ENCODE peak calls at places on chromosome 17, in eight cellular contexts. One of them, this sample, is unnamed.

GRCh38 chr17:50062323-50063243 is 6.7 kb downstream of the ITGA3 start:
- DNase-seq in pancreas: peak; percentile 47
- DNase-seq in AG04450: no peak
- DNase-seq in fibroblast of lung: peak; percentile 89
- DNase-seq in breast epithelium: peak; percentile 84
- DNase-seq in psoas muscle: peak; percentile 74
- DNase-seq in HCT116: peak; percentile 91
- DNase-seq in ovary: peak; percentile 62
- DNase-seq in this sample: no peak

GRCh38 chr17:76869878-76870714 is 1.9 kb downstream of the MGAT5B start:
- DNase-seq in pancreas: no peak
- DNase-seq in AG04450: no peak
- DNase-seq in fibroblast of lung: peak; percentile 8
- DNase-seq in breast epithelium: no peak
- DNase-seq in psoas muscle: no peak
- DNase-seq in HCT116: no peak
- DNase-seq in ovary: no peak
- DNase-seq in this sample: no peak

GRCh38 chr17:35171834-35172233 is 22.4 kb downstream of the SLC35G3 start:
- DNase-seq in pancreas: no peak
- DNase-seq in AG04450: no peak
- DNase-seq in fibroblast of lung: no peak
- DNase-seq in breast epithelium: no peak
- DNase-seq in psoas muscle: no peak
- DNase-seq in HCT116: no peak
- DNase-seq in ovary: no peak
- DNase-seq in this sample: no peak

GRCh38 chr17:41417576-41418015 is 6.8 kb downstream of the KRT37 start:
- DNase-seq in pancreas: no peak
- DNase-seq in AG04450: no peak
- DNase-seq in fibroblast of lung: no peak
- DNase-seq in breast epithelium: no peak
- DNase-seq in psoas muscle: no peak
- DNase-seq in HCT116: no peak
- DNase-seq in ovary: no peak
- DNase-seq in this sample: no peak

GRCh38 chr17:76584427-76585047 is 1.1 kb downstream of the ST6GALNAC2 start:
- DNase-seq in pancreas: no peak
- DNase-seq in AG04450: no peak
- DNase-seq in fibroblast of lung: peak; percentile 18
- DNase-seq in breast epithelium: no peak
- DNase-seq in psoas muscle: no peak
- DNase-seq in HCT116: no peak
- DNase-seq in ovary: no peak
- DNase-seq in this sample: no peak

GRCh38 chr17:17928422-17929386 is 43.5 kb downstream of the TOM1L2 start:
- DNase-seq in pancreas: no peak
- DNase-seq in AG04450: no peak
- DNase-seq in fibroblast of lung: peak; percentile 75
- DNase-seq in breast epithelium: no peak
- DNase-seq in psoas muscle: no peak
- DNase-seq in HCT116: no peak
- DNase-seq in ovary: no peak
- DNase-seq in this sample: no peak

GRCh38 chr17:73371285-73371684 is 59.5 kb upstream of the CDC42EP4 start:
- DNase-seq in pancreas: no peak
- DNase-seq in AG04450: peak; percentile 73
- DNase-seq in fibroblast of lung: peak; percentile 92
- DNase-seq in breast epithelium: no peak
- DNase-seq in psoas muscle: no peak
- DNase-seq in HCT116: no peak
- DNase-seq in ovary: no peak
- DNase-seq in this sample: no peak

GRCh38 chr17:82019905-82020873 is 2.5 kb downstream of the CENPX start:
- DNase-seq in pancreas: peak; percentile 60
- DNase-seq in AG04450: no peak
- DNase-seq in fibroblast of lung: peak; percentile 15
- DNase-seq in breast epithelium: no peak
- DNase-seq in psoas muscle: peak; percentile 68
- DNase-seq in HCT116: peak; percentile 56
- DNase-seq in ovary: peak; percentile 62
- DNase-seq in this sample: peak; percentile 20

GRCh38 chr17:61203765-61204164 is 195.9 kb upstream of the TBX2 start:
- DNase-seq in pancreas: no peak
- DNase-seq in AG04450: no peak
- DNase-seq in fibroblast of lung: no peak
- DNase-seq in breast epithelium: no peak
- DNase-seq in psoas muscle: no peak
- DNase-seq in HCT116: no peak
- DNase-seq in ovary: peak; percentile 29
- DNase-seq in this sample: no peak

GRCh38 chr17:42997390-42997983 is 732 bp upstream of the RPL27 start:
- DNase-seq in pancreas: no peak
- DNase-seq in AG04450: no peak
- DNase-seq in fibroblast of lung: no peak
- DNase-seq in breast epithelium: no peak
- DNase-seq in psoas muscle: no peak
- DNase-seq in HCT116: no peak
- DNase-seq in ovary: no peak
- DNase-seq in this sample: no peak

GRCh38 chr17:69735285-69735684 is 320.8 kb downstream of the MAP2K6 start:
- DNase-seq in pancreas: no peak
- DNase-seq in AG04450: no peak
- DNase-seq in fibroblast of lung: no peak
- DNase-seq in breast epithelium: no peak
- DNase-seq in psoas muscle: no peak
- DNase-seq in HCT116: no peak
- DNase-seq in ovary: no peak
- DNase-seq in this sample: no peak

GRCh38 chr17:69732272-69732671 is 317.8 kb downstream of the MAP2K6 start:
- DNase-seq in pancreas: no peak
- DNase-seq in AG04450: peak; percentile 0
- DNase-seq in fibroblast of lung: peak; percentile 68
- DNase-seq in breast epithelium: no peak
- DNase-seq in psoas muscle: no peak
- DNase-seq in HCT116: no peak
- DNase-seq in ovary: no peak
- DNase-seq in this sample: no peak

GRCh38 chr17:69729937-69730336 is 315.4 kb downstream of the MAP2K6 start:
- DNase-seq in pancreas: no peak
- DNase-seq in AG04450: no peak
- DNase-seq in fibroblast of lung: peak; percentile 75
- DNase-seq in breast epithelium: no peak
- DNase-seq in psoas muscle: no peak
- DNase-seq in HCT116: no peak
- DNase-seq in ovary: no peak
- DNase-seq in this sample: no peak

GRCh38 chr17:69734656-69735055 is 320.2 kb downstream of the MAP2K6 start:
- DNase-seq in pancreas: no peak
- DNase-seq in AG04450: no peak
- DNase-seq in fibroblast of lung: peak; percentile 61
- DNase-seq in breast epithelium: no peak
- DNase-seq in psoas muscle: no peak
- DNase-seq in HCT116: no peak
- DNase-seq in ovary: no peak
- DNase-seq in this sample: no peak

GRCh38 chr17:69733171-69734014 is 318.9 kb downstream of the MAP2K6 start:
- DNase-seq in pancreas: no peak
- DNase-seq in AG04450: peak; percentile 33
- DNase-seq in fibroblast of lung: peak; percentile 86
- DNase-seq in breast epithelium: no peak
- DNase-seq in psoas muscle: peak; percentile 48
- DNase-seq in HCT116: no peak
- DNase-seq in ovary: no peak
- DNase-seq in this sample: no peak
- H3K9me3 ChIP-seq in pancreas: no peaks in the 10 kb centered on the region
- H3K9me3 ChIP-seq in AG04450: no peaks in the 10 kb centered on the region
- H3K9me3 ChIP-seq in fibroblast of lung: no peaks in the 10 kb centered on the region
- H3K9me3 ChIP-seq in breast epithelium: peaks cover 8% of the 10 kb centered on the region
- H3K9me3 ChIP-seq in psoas muscle: peaks cover 3% of the 10 kb centered on the region
- H3K9me3 ChIP-seq in HCT116: no peaks in the 10 kb centered on the region
- H3K9me3 ChIP-seq in ovary: no peaks in the 10 kb centered on the region
- H3K9me3 ChIP-seq in this sample: no peaks in the 10 kb centered on the region

GRCh38 chr17:40071720-40072480 is 9.1 kb downstream of the THRA start:
- DNase-seq in pancreas: peak; percentile 88
- DNase-seq in AG04450: no peak
- DNase-seq in fibroblast of lung: no peak
- DNase-seq in breast epithelium: peak; percentile 87
- DNase-seq in psoas muscle: peak; percentile 82
- DNase-seq in HCT116: no peak
- DNase-seq in ovary: peak; percentile 81
- DNase-seq in this sample: no peak
- H3K4me3 ChIP-seq in pancreas: peak overlapping the region; percentile 17
- H3K4me3 ChIP-seq in AG04450: no peak overlapping the region
- H3K4me3 ChIP-seq in fibroblast of lung: peak overlapping the region; percentile 7
- H3K4me3 ChIP-seq in breast epithelium: peak overlapping the region; percentile 34
- H3K4me3 ChIP-seq in psoas muscle: peak overlapping the region; percentile 63
- H3K4me3 ChIP-seq in HCT116: no peak overlapping the region
- H3K4me3 ChIP-seq in ovary: peak overlapping the region; percentile 18
- H3K4me3 ChIP-seq in this sample: no peak overlapping the region

DNA sequence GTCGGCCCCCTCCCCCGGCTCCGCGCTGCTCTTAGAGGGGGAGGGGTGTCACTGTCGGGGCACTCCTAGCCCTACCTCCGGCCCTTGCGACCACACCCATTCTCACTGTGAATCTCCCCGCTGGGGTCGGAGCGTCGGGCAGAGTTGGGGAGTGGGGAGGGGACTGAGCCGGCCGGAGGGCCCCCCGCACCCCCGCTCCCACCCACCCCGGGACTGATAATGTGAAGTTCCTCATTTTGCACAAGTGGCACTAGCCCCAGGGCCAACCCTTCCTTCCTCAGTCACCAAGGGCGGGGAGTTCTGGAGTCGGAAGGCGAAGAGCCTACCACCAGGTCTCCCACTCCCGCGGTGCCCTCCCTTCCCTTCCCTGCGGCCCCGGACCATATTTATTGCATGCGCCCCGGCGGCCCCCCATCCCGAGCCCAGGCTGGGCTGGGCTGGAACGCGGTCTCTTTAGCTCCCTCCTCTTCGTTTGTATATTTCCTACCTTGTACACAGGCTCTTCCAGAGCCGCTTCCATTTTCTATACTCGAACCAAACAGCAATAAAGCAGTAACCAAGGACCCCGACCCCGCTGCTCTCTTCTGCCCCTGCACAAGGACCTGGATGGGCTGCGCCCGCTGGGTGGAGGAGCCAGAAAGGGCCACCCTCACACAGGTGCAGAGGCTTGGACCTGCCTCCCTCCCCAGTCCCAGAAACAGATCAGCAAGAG is 4.4 kb downstream of the HIC1 start:
- DNase-seq in pancreas: peak; percentile 12
- DNase-seq in AG04450: no peak
- DNase-seq in fibroblast of lung: no peak
- DNase-seq in breast epithelium: no peak
- DNase-seq in psoas muscle: no peak
- DNase-seq in HCT116: no peak
- DNase-seq in ovary: peak; percentile 35
- DNase-seq in this sample: no peak
- H3K27ac ChIP-seq in pancreas: no peak overlapping the region
- H3K27ac ChIP-seq in AG04450: peak overlapping the region; percentile 31
- H3K27ac ChIP-seq in fibroblast of lung: peak overlapping the region; percentile 84
- H3K27ac ChIP-seq in breast epithelium: peak overlapping the region; percentile 89
- H3K27ac ChIP-seq in psoas muscle: peak overlapping the region; percentile 62
- H3K27ac ChIP-seq in HCT116: no peak overlapping the region
- H3K27ac ChIP-seq in ovary: peak overlapping the region; percentile 98
- H3K27ac ChIP-seq in this sample: no peak overlapping the region

GRCh38 chr17:5184284-5184683 is 7.4 kb downstream of the ZNF594 start:
- DNase-seq in pancreas: no peak
- DNase-seq in AG04450: no peak
- DNase-seq in fibroblast of lung: no peak
- DNase-seq in breast epithelium: no peak
- DNase-seq in psoas muscle: no peak
- DNase-seq in HCT116: no peak
- DNase-seq in ovary: no peak
- DNase-seq in this sample: no peak

GRCh38 chr17:5183410-5183793 is 8.3 kb downstream of the ZNF594 start:
- DNase-seq in pancreas: no peak
- DNase-seq in AG04450: no peak
- DNase-seq in fibroblast of lung: no peak
- DNase-seq in breast epithelium: no peak
- DNase-seq in psoas muscle: no peak
- DNase-seq in HCT116: no peak
- DNase-seq in ovary: no peak
- DNase-seq in this sample: no peak

GRCh38 chr17:5179003-5179402 is 12.7 kb downstream of the ZNF594 start:
- DNase-seq in pancreas: no peak
- DNase-seq in AG04450: no peak
- DNase-seq in fibroblast of lung: no peak
- DNase-seq in breast epithelium: no peak
- DNase-seq in psoas muscle: no peak
- DNase-seq in HCT116: no peak
- DNase-seq in ovary: no peak
- DNase-seq in this sample: no peak

GRCh38 chr17:5182597-5183409 is 8.9 kb downstream of the ZNF594 start:
- DNase-seq in pancreas: no peak
- DNase-seq in AG04450: no peak
- DNase-seq in fibroblast of lung: no peak
- DNase-seq in breast epithelium: no peak
- DNase-seq in psoas muscle: no peak
- DNase-seq in HCT116: no peak
- DNase-seq in ovary: no peak
- DNase-seq in this sample: no peak

DNA sequence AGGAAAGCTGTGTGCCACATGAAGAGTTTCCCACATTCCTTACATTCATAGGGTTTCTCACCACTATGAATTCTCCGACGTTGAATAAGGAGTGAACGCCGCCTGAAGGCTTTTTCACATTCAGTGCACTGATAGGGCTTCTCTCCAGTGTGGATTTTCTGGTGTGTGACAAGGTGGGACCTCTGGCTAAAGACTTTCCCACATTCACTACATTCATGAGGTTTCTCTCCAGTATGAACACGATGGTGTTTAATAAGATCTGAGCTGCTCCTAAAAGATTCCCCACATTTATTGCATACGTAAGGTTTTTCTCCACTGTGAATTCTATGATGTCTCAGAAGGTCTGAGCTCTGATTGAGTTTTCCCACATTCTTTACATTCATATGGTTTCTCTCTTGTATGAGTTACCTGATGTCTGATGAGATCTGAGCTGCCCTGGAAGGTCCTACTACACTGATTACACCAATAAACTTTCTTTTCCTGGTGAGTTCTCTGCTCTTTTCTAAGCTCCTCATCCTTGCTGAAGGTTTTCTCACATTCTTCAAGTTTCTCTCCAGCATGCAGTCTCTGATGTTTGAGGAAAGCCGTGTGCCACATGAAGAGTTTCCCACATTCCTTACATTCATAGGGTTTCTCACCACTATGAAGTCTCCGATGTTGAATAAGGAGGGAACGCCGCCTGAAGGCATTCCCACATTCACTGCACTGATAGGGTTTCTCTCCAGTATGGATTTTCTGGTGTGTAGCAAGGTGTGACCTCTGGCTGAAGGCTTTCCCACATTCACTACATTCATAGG is 10.0 kb downstream of the ZNF594 start:
- DNase-seq in pancreas: no peak
- DNase-seq in AG04450: no peak
- DNase-seq in fibroblast of lung: no peak
- DNase-seq in breast epithelium: no peak
- DNase-seq in psoas muscle: no peak
- DNase-seq in HCT116: no peak
- DNase-seq in ovary: no peak
- DNase-seq in this sample: no peak
- H3K9me3 ChIP-seq in pancreas: peaks cover 36% of the 10 kb centered on the region
- H3K9me3 ChIP-seq in AG04450: peaks cover 74% of the 10 kb centered on the region
- H3K9me3 ChIP-seq in fibroblast of lung: peaks cover 6% of the 10 kb centered on the region
- H3K9me3 ChIP-seq in breast epithelium: peaks cover 99% of the 10 kb centered on the region
- H3K9me3 ChIP-seq in psoas muscle: peaks cover 100% of the 10 kb centered on the region
- H3K9me3 ChIP-seq in HCT116: peaks cover 58% of the 10 kb centered on the region
- H3K9me3 ChIP-seq in ovary: peaks cover 22% of the 10 kb centered on the region
- H3K9me3 ChIP-seq in this sample: peaks cover 59% of the 10 kb centered on the region